ENCODE peak calls at places on chromosome 11, in six cellular contexts. K, F, P, D, Z and T are unnamed samples.

GRCh38 chr11:35845860-35846259 is 98.0 kb upstream of the LDLRAD3 start:
- ATAC-seq in P (no peak), F (no peak), Z (no peak), K (no peak), D (no peak), T (no peak)

GRCh38 chr11:114111369-114112042 is 52.0 kb downstream of the ZBTB16 start:
- ATAC-seq in Z (no peak), F (no peak), P (no peak), D (no peak), K (no peak), T (no peak)

GRCh38 chr11:114197799-114198500 is 98.2 kb upstream of the NNMT start:
- ATAC-seq in F (no peak), P (no peak), Z (no peak), D (no peak), K (no peak), T (peak; percentile 78)

GRCh38 chr11:35178862-35179261 is 39.9 kb downstream of the CD44 start:
- ATAC-seq in Z (no peak), F (no peak), K (no peak), P (no peak), D (no peak), T (no peak)

GRCh38 chr11:68903631-68904457 is at the start of the genes IGHMBP2 and MRPL21:
- ATAC-seq in F (peak; percentile 95), K (peak; percentile 98), P (peak; percentile 90), D (peak; percentile 95), Z (peak; percentile 95), T (peak; percentile 92)

GRCh38 chr11:76615950-76616349 is 54.6 kb downstream of the LRRC32 start:
- ATAC-seq in P (no peak), Z (no peak), D (no peak), F (no peak), K (no peak), T (peak; percentile 47)

GRCh38 chr11:116275634-116276033 is 497.2 kb downstream of the BUD13 start:
- ATAC-seq in Z (no peak), D (peak; percentile 8), F (no peak), P (no peak), K (peak; percentile 46), T (no peak)

GRCh38 chr11:76910620-76911414 is 50.1 kb downstream of the ACER3 start:
- ATAC-seq in K (no peak), D (no peak), F (peak; percentile 71), Z (peak; percentile 92), P (no peak), T (peak; percentile 60)

GRCh38 chr11:65879622-65880021 is at the start of gene CTSW:
- ATAC-seq in D (no peak), K (no peak), Z (no peak), F (no peak), P (no peak), T (no peak)

GRCh38 chr11:128409476-128409875 is 177.9 kb downstream of the ETS1 start:
- ATAC-seq in K (no peak), D (no peak), F (no peak), P (no peak), Z (no peak), T (no peak)

GRCh38 chr11:106827687-106828086 is 190.6 kb downstream of the GUCY1A2 start:
- ATAC-seq in K (no peak), D (no peak), F (no peak), P (no peak), Z (no peak), T (no peak)

GRCh38 chr11:1853376-1854131 is 670 bp downstream of the LSP1 start:
- ATAC-seq in F (no peak), Z (no peak), K (peak; percentile 10), P (no peak), D (no peak), T (no peak)

GRCh38 chr11:35487532-35488078 is 37.8 kb downstream of the PAMR1 start:
- ATAC-seq in Z (peak; percentile 72), K (no peak), D (peak; percentile 52), F (peak; percentile 81), P (no peak), T (peak; percentile 21)

GRCh38 chr11:69530278-69531070 is 49.0 kb downstream of the LINC01488 start:
- ATAC-seq in D (no peak), Z (peak; percentile 46), P (no peak), F (no peak), K (peak; percentile 71), T (no peak)

GRCh38 chr11:76763573-76764348 is 19.4 kb upstream of the TSKU start:
- ATAC-seq in P (no peak), F (no peak), K (no peak), D (no peak), Z (no peak), T (peak; percentile 35)

GRCh38 chr11:111474432-111474831 is 37.8 kb downstream of the BTG4 start:
- ATAC-seq in K (no peak), D (no peak), Z (no peak), P (no peak), F (no peak), T (no peak)

GRCh38 chr11:69546735-69547370 is 65.4 kb downstream of the LINC01488 start:
- ATAC-seq in Z (no peak), P (no peak), D (no peak), F (no peak), K (peak; percentile 90), T (no peak)

GRCh38 chr11:9600651-9601040 is 27.2 kb downstream of the WEE1 start:
- ATAC-seq in D (peak; percentile 17), F (no peak), Z (no peak), K (peak; percentile 74), P (peak; percentile 74), T (no peak)

GRCh38 chr11:116482716-116483115 is 290.1 kb downstream of the BUD13 start:
- ATAC-seq in P (no peak), F (no peak), Z (no peak), D (no peak), K (no peak), T (no peak)

GRCh38 chr11:43467958-43468357 is 109.2 kb downstream of the TTC17 start:
- ATAC-seq in Z (no peak), D (no peak), K (no peak), F (no peak), P (no peak), T (no peak)

GRCh38 chr11:72935705-72936104 is 121.5 kb downstream of the ATG16L2 start:
- ATAC-seq in K (no peak), D (no peak), P (no peak), F (no peak), Z (no peak), T (no peak)

GRCh38 chr11:10866893-10867331 is 9.1 kb upstream of the ZBED5 start:
- ATAC-seq in Z (peak; percentile 64), K (no peak), F (no peak), D (no peak), P (no peak), T (no peak)

GRCh38 chr11:34850339-34850738 is 65.8 kb downstream of the APIP start:
- ATAC-seq in F (no peak), Z (peak; percentile 76), D (no peak), P (no peak), K (no peak), T (no peak)

GRCh38 chr11:119121811-119122124 is 388 bp downstream of the HINFP start:
- ATAC-seq in P (no peak), Z (no peak), K (peak; percentile 26), F (no peak), D (no peak), T (no peak)

GRCh38 chr11:19398273-19398672 is 157.5 kb upstream of the E2F8 start:
- ATAC-seq in Z (no peak), P (no peak), F (no peak), K (no peak), D (no peak), T (peak; percentile 29)

GRCh38 chr11:121534131-121535093 is 81.6 kb upstream of the SORL1-AS1 start:
- ATAC-seq in K (no peak), Z (no peak), P (no peak), F (no peak), D (no peak), T (no peak)

GRCh38 chr11:8597182-8597581 is 3.2 kb upstream of the STK33 start:
- ATAC-seq in D (no peak), K (no peak), Z (no peak), F (no peak), P (no peak), T (no peak)

GRCh38 chr11:73416711-73417265 is 40.6 kb downstream of the RELT start:
- ATAC-seq in F (no peak), D (no peak), Z (no peak), K (no peak), P (no peak), T (no peak)

GRCh38 chr11:77136784-77137420 is 8.9 kb downstream of the MYO7A start:
- ATAC-seq in Z (no peak), K (no peak), D (peak; percentile 77), P (no peak), F (no peak), T (no peak)

GRCh38 chr11:118998822-118999221 is 884 bp downstream of the CENATAC start:
- ATAC-seq in F (peak; percentile 13), K (no peak), Z (peak; percentile 44), D (peak; percentile 54), P (peak; percentile 39), T (no peak)

GRCh38 chr11:65786008-65786785 is 666 bp upstream of the OVOL1 start:
- ATAC-seq in K (no peak), P (peak; percentile 41), F (peak; percentile 5), Z (no peak), D (no peak), T (peak; percentile 32)

GRCh38 chr11:14186376-14186775 is 172.6 kb downstream of the RRAS2 start:
- ATAC-seq in D (no peak), K (no peak), Z (no peak), F (no peak), P (no peak), T (no peak)

GRCh38 chr11:14190992-14191773 is 167.8 kb downstream of the RRAS2 start:
- ATAC-seq in F (peak; percentile 63), P (peak; percentile 80), D (no peak), Z (peak; percentile 54), K (no peak), T (peak; percentile 59)

GRCh38 chr11:14185461-14185860 is 173.5 kb downstream of the RRAS2 start:
- ATAC-seq in F (no peak), D (no peak), Z (no peak), K (no peak), P (no peak), T (no peak)

GRCh38 chr11:14193644-14194043 is 165.3 kb downstream of the RRAS2 start:
- ATAC-seq in Z (no peak), P (no peak), D (no peak), F (peak; percentile 88), K (no peak), T (no peak)

GRCh38 chr11:14189874-14190273 is 169.1 kb downstream of the RRAS2 start:
- ATAC-seq in K (no peak), P (no peak), Z (no peak), F (no peak), D (no peak), T (peak; percentile 88)
- TF ChIP-seq POLR2AphosphoS5 in K (no peak), P (no peak), Z (no peak), F (no peak), D (no peak), T (peak; percentile 87)

GRCh38 chr11:67270256-67271211 is 4.3 kb downstream of the GRK2 start:
- ATAC-seq in P (no peak), Z (no peak), D (no peak), F (peak; percentile 49), K (no peak), T (no peak)
- TF ChIP-seq POLR2AphosphoS5 in P (no peak), Z (no peak), D (no peak), F (no peak), K (no peak), T (no peak)

GRCh38 chr11:88337342-88338222 is at the start of gene CTSC:
- ATAC-seq in F (peak; percentile 80), D (peak; percentile 92), Z (peak; percentile 87), K (peak; percentile 82), P (peak; percentile 91), T (peak; percentile 95)
- TF ChIP-seq POLR2AphosphoS5 in F (peak; percentile 92), D (peak; percentile 78), Z (peak; percentile 95), K (peak; percentile 97), P (peak; percentile 87), T (peak; percentile 84)

GRCh38 chr11:134789104-134789503 is 377.1 kb upstream of the B3GAT1 start:
- ATAC-seq in P (no peak), K (no peak), F (no peak), Z (no peak), D (no peak), T (no peak)
- TF ChIP-seq POLR2AphosphoS5 in P (no peak), K (no peak), F (no peak), Z (no peak), D (no peak), T (no peak)